ENCODE peak calls at places on chromosomes 7 and 10, in six cellular contexts. N is fibroblast of pulmonary artery; X is GM12865; E is lung; U is cardiac muscle cell; S is CD8-positive, alpha-beta T cell. B is an unnamed sample.

GRCh38 chr10:96333091-96333490 is 25.7 kb downstream of the OPALIN start:
- DNase-seq in N (no peak), X (no peak), E (no peak), U (no peak), S (no peak), B (no peak)

GRCh38 chr7:132251327-132251659 is 325.0 kb downstream of the PLXNA4 start:
- DNase-seq in N (no peak), X (no peak), E (peak; percentile 85), U (peak; percentile 21), S (no peak), B (peak; percentile 56)

GRCh38 chr10:75402486-75403143 is 1.1 kb upstream of the ZNF503 start:
- DNase-seq in N (no peak), X (no peak), E (peak; percentile 53), U (no peak), S (no peak), B (no peak)

GRCh38 chr7:5282464-5283316 is at the start of gene SLC29A4:
- DNase-seq in N (peak; percentile 42), X (peak; percentile 15), E (no peak), U (peak; percentile 62), S (no peak), B (no peak)

GRCh38 chr7:90570373-90570959 is 25.7 kb upstream of the CDK14 start:
- DNase-seq in N (peak; percentile 33), X (no peak), E (no peak), U (peak; percentile 25), S (no peak), B (no peak)

GRCh38 chr10:106189254-106189653 is 975.3 kb downstream of the SORCS1 start:
- DNase-seq in N (peak; percentile 57), X (peak; percentile 57), E (no peak), U (peak; percentile 50), S (no peak), B (no peak)

GRCh38 chr10:97673736-97674525 is 13.1 kb downstream of the AVPI1 start:
- DNase-seq in N (peak; percentile 80), X (no peak), E (no peak), U (peak; percentile 70), S (no peak), B (no peak)

GRCh38 chr7:99996755-99997544 is 18.4 kb upstream of the ZKSCAN1 start:
- DNase-seq in N (no peak), X (no peak), E (no peak), U (no peak), S (no peak), B (no peak)

GRCh38 chr10:28676297-28676967 is 889 bp upstream of the BAMBI start:
- DNase-seq in N (no peak), X (peak; percentile 9), E (no peak), U (peak; percentile 42), S (no peak), B (no peak)

GRCh38 chr7:151572136-151572535 is 52.4 kb upstream of the RHEB start:
- DNase-seq in N (no peak), X (no peak), E (no peak), U (no peak), S (no peak), B (no peak)

GRCh38 chr7:155343661-155344121 is 46.0 kb downstream of the INSIG1 start:
- DNase-seq in N (no peak), X (no peak), E (no peak), U (no peak), S (no peak), B (no peak)

GRCh38 chr7:155341463-155341983 is 43.8 kb downstream of the INSIG1 start:
- DNase-seq in N (no peak), X (no peak), E (no peak), U (no peak), S (no peak), B (no peak)

GRCh38 chr7:155342313-155342712 is 44.6 kb downstream of the INSIG1 start:
- DNase-seq in N (no peak), X (no peak), E (no peak), U (no peak), S (no peak), B (no peak)

GRCh38 chr7:155344270-155344617 is 46.6 kb downstream of the INSIG1 start:
- DNase-seq in N (no peak), X (no peak), E (no peak), U (no peak), S (no peak), B (no peak)

DNA sequence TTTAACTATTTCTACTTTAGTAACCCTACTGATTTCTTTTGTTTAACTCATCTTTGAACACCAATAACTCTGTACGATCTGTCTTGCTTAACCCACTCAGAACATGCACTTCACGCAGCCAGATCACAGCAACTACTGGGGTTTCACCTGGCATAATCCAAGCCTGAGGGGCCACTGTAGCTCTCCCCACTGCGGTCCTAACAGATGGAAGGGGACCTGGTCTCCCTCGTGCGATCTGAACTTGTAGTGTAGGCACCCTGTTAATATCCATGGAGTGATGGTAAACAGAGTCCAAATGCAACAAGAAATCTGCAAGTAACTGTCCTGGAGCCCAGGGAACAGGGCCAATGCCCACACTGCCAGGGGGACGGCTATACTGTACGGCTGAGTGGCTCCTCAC is 45.5 kb downstream of the INSIG1 start:
- DNase-seq in N (no peak), X (no peak), E (no peak), U (no peak), S (no peak), B (no peak)
- H3K4me3 ChIP-seq in N (no peak overlapping the region), X (no peak overlapping the region), E (no peak overlapping the region), U (no peak overlapping the region), S (no peak overlapping the region), B (no peak overlapping the region)

GRCh38 chr7:27121656-27122055 is 8.9 kb downstream of the HOXA4 start:
- DNase-seq in N (no peak), X (no peak), E (no peak), U (no peak), S (no peak), B (no peak)
- H3K4me3 ChIP-seq in N (no peak overlapping the region), X (no peak overlapping the region), E (peak overlapping the region; percentile 15), U (no peak overlapping the region), S (no peak overlapping the region), B (no peak overlapping the region)

GRCh38 chr10:114683162-114683561 is 25.1 kb upstream of the ABLIM1 start:
- DNase-seq in N (no peak), X (no peak), E (no peak), U (no peak), S (no peak), B (no peak)

GRCh38 chr10:114684822-114685209 is 26.7 kb upstream of the ABLIM1 start:
- DNase-seq in N (peak; percentile 75), X (no peak), E (no peak), U (peak; percentile 63), S (no peak), B (no peak)

GRCh38 chr10:114683593-114683992 is 25.5 kb upstream of the ABLIM1 start:
- DNase-seq in N (no peak), X (no peak), E (no peak), U (no peak), S (no peak), B (peak; percentile 62)

GRCh38 chr10:114685456-114685855 is 27.4 kb upstream of the ABLIM1 start:
- DNase-seq in N (no peak), X (no peak), E (no peak), U (no peak), S (no peak), B (peak; percentile 75)

GRCh38 chr10:114684085-114684821 is 26.2 kb upstream of the ABLIM1 start:
- DNase-seq in N (peak; percentile 68), X (no peak), E (peak; percentile 61), U (peak; percentile 54), S (no peak), B (peak; percentile 70)
- H3K4me3 ChIP-seq in N (no peak overlapping the region), X (no peak overlapping the region), E (peak overlapping the region; percentile 1), U (no peak overlapping the region), S (no peak overlapping the region), B (peak overlapping the region; percentile 57)

GRCh38 chr7:47635091-47636090 is 53.5 kb upstream of the TNS3 start:
- DNase-seq in N (no peak), X (no peak), E (peak; percentile 68), U (no peak), S (no peak), B (no peak)
- H3K4me3 ChIP-seq in N (no peak overlapping the region), X (no peak overlapping the region), E (no peak overlapping the region), U (no peak overlapping the region), S (no peak overlapping the region), B (no peak overlapping the region)

GRCh38 chr10:43230909-43231522 is 35.8 kb downstream of the RASGEF1A start:
- DNase-seq in N (no peak), X (no peak), E (no peak), U (no peak), S (no peak), B (peak; percentile 1)

GRCh38 chr10:43228783-43229207 is 38.1 kb downstream of the RASGEF1A start:
- DNase-seq in N (no peak), X (no peak), E (no peak), U (no peak), S (no peak), B (peak; percentile 4)

GRCh38 chr10:43227911-43228782 is 38.7 kb downstream of the RASGEF1A start:
- DNase-seq in N (no peak), X (no peak), E (no peak), U (no peak), S (no peak), B (peak; percentile 4)

GRCh38 chr10:43230101-43230908 is 36.6 kb downstream of the RASGEF1A start:
- DNase-seq in N (no peak), X (no peak), E (no peak), U (no peak), S (no peak), B (peak; percentile 42)

GRCh38 chr10:43229208-43230061 is 37.4 kb downstream of the RASGEF1A start:
- DNase-seq in N (no peak), X (no peak), E (no peak), U (no peak), S (peak; percentile 40), B (peak; percentile 4)
- H3K4me3 ChIP-seq in N (no peak overlapping the region), X (no peak overlapping the region), E (peak overlapping the region; percentile 16), U (peak overlapping the region; percentile 35), S (peak overlapping the region; percentile 45), B (peak overlapping the region; percentile 31)

GRCh38 chr7:143361552-143362125 is 874 bp downstream of the FAM131B start:
- DNase-seq in N (no peak), X (no peak), E (no peak), U (no peak), S (no peak), B (no peak)
- H3K4me3 ChIP-seq in N (peak overlapping the region; percentile 44), X (no peak overlapping the region), E (no peak overlapping the region), U (peak overlapping the region; percentile 54), S (peak overlapping the region; percentile 60), B (peak overlapping the region; percentile 11)

GRCh38 chr10:687583-688286 is 1.7 kb downstream of the DIP2C start:
- DNase-seq in N (no peak), X (no peak), E (no peak), U (no peak), S (no peak), B (no peak)
- H3K4me3 ChIP-seq in N (peak overlapping the region; percentile 70), X (no peak overlapping the region), E (no peak overlapping the region), U (no peak overlapping the region), S (no peak overlapping the region), B (peak overlapping the region; percentile 95)

GRCh38 chr7:20778063-20778721 is 8.5 kb downstream of the SP8 start:
- DNase-seq in N (peak; percentile 35), X (no peak), E (no peak), U (peak; percentile 41), S (no peak), B (no peak)
- H3K4me3 ChIP-seq in N (peak overlapping the region; percentile 38), X (no peak overlapping the region), E (no peak overlapping the region), U (peak overlapping the region; percentile 29), S (no peak overlapping the region), B (peak overlapping the region; percentile 35)